ENCODE peak calls at places on chromosomes 1 and 21, in seven cellular contexts. N, C, G, H, F, J and I are unnamed samples.

GRCh38 chr1:242739246-242739645 is 214.7 kb upstream of the PLD5 start:
- DNase-seq in N (no peak), C (no peak), G (no peak), H (no peak), F (no peak), J (no peak), I (no peak)

GRCh38 chr1:34858901-34859441 is 578 bp downstream of the SMIM12 start:
- DNase-seq in N (no peak), C (no peak), G (no peak), H (peak), F (no peak), J (peak), I (peak)

GRCh38 chr1:47189844-47190562 is at the start of gene PDZK1IP1:
- DNase-seq in N (peak), C (peak), G (peak), H (peak), F (no peak), J (peak), I (no peak)

GRCh38 chr1:86699186-86699585 is 5.2 kb upstream of the SH3GLB1 start:
- DNase-seq in N (no peak), C (no peak), G (no peak), H (no peak), F (no peak), J (no peak), I (no peak)

GRCh38 chr1:199688774-199689173 is 338.7 kb upstream of the NR5A2 start:
- DNase-seq in N (no peak), C (no peak), G (no peak), H (no peak), F (no peak), J (no peak), I (no peak)

GRCh38 chr1:11736746-11737639 is 1.1 kb downstream of the AGTRAP start:
- DNase-seq in N (no peak), C (no peak), G (peak), H (peak), F (no peak), J (peak), I (peak)

GRCh38 chr1:150213170-150214098 is 22.5 kb downstream of the ANP32E start:
- DNase-seq in N (peak), C (peak), G (peak), H (peak), F (peak), J (peak), I (peak)

GRCh38 chr1:206070627-206071304 is 17.8 kb downstream of the RHEX start:
- DNase-seq in N (no peak), C (no peak), G (no peak), H (no peak), F (no peak), J (no peak), I (no peak)

GRCh38 chr1:207019161-207019560 is 13.4 kb downstream of the C1orf116 start:
- DNase-seq in N (no peak), C (no peak), G (no peak), H (no peak), F (no peak), J (no peak), I (no peak)

GRCh38 chr1:8873506-8874229 is 4.8 kb downstream of the ENO1 start:
- DNase-seq in N (peak), C (peak), G (peak), H (peak), F (peak), J (peak), I (no peak)

GRCh38 chr21:42379425-42380215 is 13.3 kb upstream of the TFF1 start:
- DNase-seq in N (peak), C (peak), G (no peak), H (no peak), F (no peak), J (peak), I (no peak)

GRCh38 chr1:244080343-244080929 is 29.4 kb downstream of the ZBTB18 start:
- DNase-seq in N (no peak), C (no peak), G (no peak), H (no peak), F (peak), J (no peak), I (no peak)

GRCh38 chr1:44472614-44473262 is 67.7 kb downstream of the RNF220 start:
- DNase-seq in N (no peak), C (no peak), G (no peak), H (no peak), F (no peak), J (no peak), I (no peak)

GRCh38 chr1:2970311-2971145 is 50.7 kb upstream of the ACTRT2 start:
- DNase-seq in N (peak), C (peak), G (peak), H (no peak), F (no peak), J (peak), I (no peak)

GRCh38 chr1:56389813-56390539 is 189.4 kb downstream of the PLPP3 start:
- DNase-seq in N (no peak), C (no peak), G (no peak), H (peak), F (no peak), J (no peak), I (no peak)

GRCh38 chr1:164905891-164906290 is 346.9 kb downstream of the PBX1 start:
- DNase-seq in N (no peak), C (no peak), G (no peak), H (no peak), F (no peak), J (no peak), I (no peak)

GRCh38 chr1:25255711-25256577 is 8.7 kb upstream of the RSRP1 start:
- DNase-seq in N (no peak), C (no peak), G (no peak), H (no peak), F (no peak), J (no peak), I (no peak)

GRCh38 chr21:29691616-29692491 is 247.9 kb downstream of the GRIK1 start:
- DNase-seq in N (no peak), C (no peak), G (no peak), H (no peak), F (no peak), J (no peak), I (no peak)

GRCh38 chr1:161707503-161707902 is 474 bp downstream of the FCRLA start:
- DNase-seq in N (no peak), C (no peak), G (no peak), H (no peak), F (no peak), J (no peak), I (no peak)

GRCh38 chr1:27416387-27417111 is 24.1 kb downstream of the GPR3 start:
- DNase-seq in N (no peak), C (no peak), G (no peak), H (peak), F (no peak), J (no peak), I (peak)

GRCh38 chr1:58575831-58576726 is 973 bp downstream of the TACSTD2 start:
- DNase-seq in N (no peak), C (no peak), G (peak), H (no peak), F (no peak), J (no peak), I (no peak)
- H3K4me3 ChIP-seq in N (peak), C (peak), G (peak), H (no peak), F (peak), J (peak), I (peak)

GRCh38 chr21:44300262-44300959 is 558 bp downstream of the PFKL start:
- DNase-seq in N (peak), C (peak), G (peak), H (peak), F (no peak), J (peak), I (no peak)
- H3K27ac ChIP-seq in N (peak), C (peak), G (peak), H (peak), F (peak), J (peak), I (peak)

GRCh38 chr1:162881590-162881989 is 20.6 kb upstream of the CCDC190 start:
- DNase-seq in N (no peak), C (no peak), G (peak), H (no peak), F (no peak), J (no peak), I (no peak)
- TF ChIP-seq CTCF in N (no peak), C (no peak), G (no peak), H (no peak), F (no peak), J (no peak), I (no peak)

GRCh38 chr1:156893048-156893953 is at the start of gene PEAR1:
- DNase-seq in N (no peak), C (no peak), G (peak), H (peak), F (no peak), J (peak), I (no peak)
- H3K4me3 ChIP-seq in N (peak), C (peak), G (peak), H (peak), F (peak), J (peak), I (peak)

GRCh38 chr1:231626535-231626950 is at the start of gene DISC1:
- DNase-seq in N (peak), C (peak), G (peak), H (peak), F (no peak), J (peak), I (peak)

GRCh38 chr1:231626951-231627614 is 493 bp downstream of the DISC1 start:
- DNase-seq in N (peak), C (peak), G (peak), H (peak), F (no peak), J (peak), I (peak)

GRCh38 chr1:231625975-231626534 is 535 bp upstream of the DISC1 start:
- DNase-seq in N (no peak), C (no peak), G (no peak), H (no peak), F (no peak), J (no peak), I (no peak)

GRCh38 chr1:231629132-231629531 is 2.5 kb downstream of the DISC1 start:
- DNase-seq in N (no peak), C (no peak), G (no peak), H (no peak), F (peak), J (peak), I (no peak)

GRCh38 chr1:231628207-231628876 is 1.8 kb downstream of the DISC1 start:
- DNase-seq in N (no peak), C (no peak), G (no peak), H (no peak), F (peak), J (no peak), I (no peak)
- H3K27ac ChIP-seq in N (peak), C (peak), G (peak), H (no peak), F (peak), J (no peak), I (no peak)

DNA sequence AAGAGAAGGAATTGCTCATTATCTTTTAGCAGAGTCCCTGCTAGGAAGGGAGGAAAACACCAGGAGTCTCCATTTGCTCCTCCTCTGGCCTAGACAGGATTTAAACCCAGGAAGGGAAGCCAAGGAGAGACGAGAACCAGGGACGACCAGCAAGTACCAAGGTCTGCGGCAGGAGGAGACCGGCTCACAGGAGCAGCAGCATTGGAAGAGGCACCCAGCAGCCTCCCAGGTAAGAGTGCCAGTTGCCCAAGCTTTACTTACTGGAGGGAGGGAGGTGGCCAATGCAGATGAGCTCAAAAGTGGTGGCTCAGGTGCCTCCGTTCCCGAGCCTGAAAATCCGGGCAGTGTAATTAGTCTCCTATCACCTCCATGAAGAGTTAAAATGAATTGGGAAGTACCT is at the start of gene TNN:
- DNase-seq in N (no peak), C (no peak), G (no peak), H (no peak), F (no peak), J (no peak), I (no peak)
- TF ChIP-seq CTCF in N (no peak), C (no peak), G (no peak), H (no peak), F (no peak), J (no peak), I (no peak)

GRCh38 chr1:72442251-72442650 is 159.9 kb upstream of the NEGR1 start:
- DNase-seq in N (no peak), C (no peak), G (no peak), H (peak), F (no peak), J (no peak), I (no peak)

GRCh38 chr1:72434070-72434469 is 151.7 kb upstream of the NEGR1 start:
- DNase-seq in N (no peak), C (no peak), G (no peak), H (no peak), F (no peak), J (no peak), I (no peak)

GRCh38 chr1:72435025-72435424 is 152.7 kb upstream of the NEGR1 start:
- DNase-seq in N (no peak), C (no peak), G (no peak), H (no peak), F (no peak), J (no peak), I (no peak)

GRCh38 chr1:72438270-72438669 is 155.9 kb upstream of the NEGR1 start:
- DNase-seq in N (no peak), C (no peak), G (no peak), H (peak), F (no peak), J (no peak), I (no peak)

GRCh38 chr1:72439036-72439435 is 156.7 kb upstream of the NEGR1 start:
- DNase-seq in N (no peak), C (no peak), G (no peak), H (no peak), F (no peak), J (no peak), I (no peak)
- H3K4me3 ChIP-seq in N (no peak), C (no peak), G (no peak), H (no peak), F (no peak), J (no peak), I (no peak)